ENCODE peak calls at places on chromosomes 2 and 18, in ten cellular contexts. W, I, X, A, Y, Z, D, N, L and V are unnamed samples.

GRCh38 chr2:7063789-7064188 is 146.6 kb downstream of the RNF144A start:
- DNase-seq in A (no peak), Z (no peak), Y (no peak), L (no peak), W (no peak), X (no peak), D (no peak), N (no peak), I (no peak), V (no peak)

GRCh38 chr2:25159947-25160346 is 8.4 kb downstream of the POMC start:
- DNase-seq in A (no peak), I (no peak), Z (no peak), D (no peak), W (peak; percentile 37), L (no peak), Y (peak; percentile 78), X (no peak), N (peak; percentile 69), V (no peak)

GRCh38 chr2:205695460-205695979 is 13.2 kb downstream of the NRP2 start:
- DNase-seq in W (no peak), L (no peak), Z (no peak), A (peak; percentile 60), N (no peak), D (no peak), Y (no peak), I (no peak), X (no peak), V (peak; percentile 82)

GRCh38 chr18:32093106-32093511 is 1.4 kb downstream of the RNF138 start:
- DNase-seq in X (peak; percentile 51), L (peak; percentile 61), D (peak; percentile 39), I (peak; percentile 50), N (no peak), W (peak; percentile 84), Y (peak; percentile 76), A (peak; percentile 77), Z (no peak), V (peak; percentile 88)

GRCh38 chr2:118371500-118371899 is 283.2 kb downstream of the INSIG2 start:
- DNase-seq in I (no peak), N (no peak), Y (peak; percentile 93), W (no peak), L (no peak), D (peak; percentile 14), X (peak; percentile 52), Z (peak; percentile 38), A (no peak), V (peak; percentile 32)

GRCh38 chr2:34003795-34004194 is 404.7 kb upstream of the FAM98A start:
- DNase-seq in N (no peak), W (no peak), L (no peak), D (no peak), X (no peak), Z (no peak), A (no peak), I (no peak), Y (no peak), V (no peak)

GRCh38 chr2:3636586-3637310 is 21.3 kb upstream of the ALLC start:
- DNase-seq in Y (no peak), N (no peak), I (no peak), A (peak; percentile 42), W (peak; percentile 28), X (no peak), D (no peak), L (no peak), Z (no peak), V (no peak)

GRCh38 chr2:158725496-158725895 is 69.6 kb upstream of the DAPL1 start:
- DNase-seq in N (no peak), A (no peak), L (no peak), D (no peak), Y (peak; percentile 15), X (no peak), Z (no peak), W (no peak), I (no peak), V (no peak)

GRCh38 chr2:37802899-37803379 is 122.1 kb upstream of the RMDN2 start:
- DNase-seq in A (no peak), Z (no peak), W (no peak), L (no peak), Y (no peak), D (no peak), N (no peak), I (no peak), X (no peak), V (peak; percentile 95)

GRCh38 chr2:157790780-157791179 is 85.3 kb downstream of the ACVR1 start:
- DNase-seq in Z (no peak), X (no peak), Y (no peak), N (no peak), W (no peak), D (no peak), L (no peak), I (no peak), A (no peak), V (no peak)

GRCh38 chr18:582465-582864 is 2.3 kb downstream of the CETN1 start:
- DNase-seq in L (no peak), I (no peak), D (no peak), W (no peak), N (no peak), Y (no peak), Z (no peak), X (no peak), A (no peak), V (no peak)

GRCh38 chr2:58146707-58147106 is 94.4 kb downstream of the FANCL start:
- DNase-seq in W (no peak), I (no peak), D (no peak), X (no peak), Z (no peak), N (peak; percentile 12), L (no peak), Y (no peak), A (no peak), V (peak; percentile 20)

GRCh38 chr2:193141-193552 is 70.7 kb downstream of the SH3YL1 start:
- DNase-seq in Y (no peak), L (no peak), A (no peak), Z (no peak), W (no peak), X (no peak), D (no peak), I (no peak), N (no peak), V (peak; percentile 56)

GRCh38 chr2:15770606-15771005 is 169.7 kb upstream of the MYCN start:
- DNase-seq in W (no peak), Y (no peak), I (no peak), Z (no peak), X (no peak), A (no peak), N (no peak), L (no peak), D (no peak), V (no peak)

GRCh38 chr2:68088950-68089349 is 26.1 kb upstream of the C1D start:
- DNase-seq in I (no peak), A (no peak), X (no peak), Y (no peak), L (no peak), W (no peak), Z (no peak), D (no peak), N (no peak), V (no peak)

GRCh38 chr2:226185613-226186211 is 613.9 kb downstream of the IRS1 start:
- DNase-seq in L (no peak), Y (no peak), Z (no peak), W (no peak), X (no peak), N (no peak), I (no peak), A (no peak), D (no peak), V (peak; percentile 96)

DNA sequence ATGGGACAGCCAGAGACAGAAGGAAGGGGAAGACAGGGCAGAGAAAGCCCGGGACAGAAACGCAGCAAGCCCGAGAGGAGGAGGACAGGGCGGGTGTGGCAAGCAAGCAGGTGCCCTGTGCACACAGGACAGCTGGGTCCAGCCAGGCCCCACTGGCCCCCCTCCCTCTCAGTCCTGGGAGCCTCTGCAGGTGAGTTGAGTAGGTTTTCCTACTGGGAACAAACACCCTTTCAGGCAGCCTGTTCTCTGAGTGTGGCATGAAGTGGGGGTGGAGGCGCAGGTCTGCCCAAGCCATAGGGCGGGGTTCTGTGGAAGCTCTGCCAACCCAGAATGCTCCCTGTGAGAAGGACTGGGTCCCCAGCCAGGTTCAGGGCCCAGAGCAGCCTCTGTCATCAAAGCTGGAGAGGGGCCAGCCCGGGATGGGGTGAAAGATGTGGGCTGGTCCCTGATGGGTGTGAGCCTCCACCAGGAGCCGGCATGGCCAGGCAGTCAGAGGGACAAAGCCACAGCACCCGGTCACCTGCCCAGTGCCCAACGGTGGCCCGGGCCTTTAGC is 129.4 kb downstream of the TFCP2L1 start:
- DNase-seq in I (no peak), D (no peak), L (peak; percentile 86), Y (no peak), N (no peak), Z (no peak), X (no peak), W (no peak), A (no peak), V (no peak)
- H3K4me3 ChIP-seq in I (no peak overlapping the region), D (no peak overlapping the region), L (no peak overlapping the region), Y (no peak overlapping the region), N (no peak overlapping the region), Z (no peak overlapping the region), X (no peak overlapping the region), W (no peak overlapping the region), A (no peak overlapping the region), V (no peak overlapping the region)

DNA sequence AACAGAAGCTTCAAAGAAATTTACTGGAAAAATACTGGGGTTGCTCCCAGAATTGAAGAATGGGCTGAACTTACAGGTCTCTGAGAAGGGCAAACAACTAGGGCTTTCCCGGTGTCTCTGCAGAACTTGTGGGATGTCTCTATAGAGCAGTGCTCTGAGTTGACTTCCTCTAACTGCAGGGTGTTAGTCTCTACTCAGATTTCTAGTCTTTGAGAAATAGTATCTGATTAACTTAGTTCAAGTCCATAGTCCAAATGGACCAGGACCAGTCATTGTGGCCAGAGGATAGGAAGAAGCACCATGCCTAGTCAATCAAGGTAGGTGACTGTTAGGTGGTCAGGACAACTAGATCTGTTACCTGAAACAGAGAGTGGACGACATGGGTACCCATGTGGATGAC is 45.8 kb downstream of the LIMS1 start:
- DNase-seq in D (no peak), Y (no peak), Z (no peak), W (no peak), I (no peak), N (no peak), L (no peak), A (no peak), X (no peak), V (no peak)
- H3K4me1 ChIP-seq in D (peaks cover 21% of the 10 kb centered on the region), Y (peaks cover 12% of the 10 kb centered on the region), Z (peaks cover 3% of the 10 kb centered on the region), W (peaks cover 3% of the 10 kb centered on the region), I (peaks cover 42% of the 10 kb centered on the region), N (no peaks in the 10 kb centered on the region), L (peaks cover 43% of the 10 kb centered on the region), A (no peaks in the 10 kb centered on the region), X (peaks cover 6% of the 10 kb centered on the region), V (peaks cover 46% of the 10 kb centered on the region)

GRCh38 chr2:241133436-241133820 is 15.8 kb downstream of the PASK start:
- DNase-seq in L (no peak), N (no peak), Y (no peak), X (no peak), I (no peak), Z (no peak), W (no peak), A (no peak), D (no peak), V (no peak)
- H3K4me3 ChIP-seq in L (no peak overlapping the region), N (no peak overlapping the region), Y (no peak overlapping the region), X (no peak overlapping the region), I (no peak overlapping the region), Z (no peak overlapping the region), W (no peak overlapping the region), A (no peak overlapping the region), D (no peak overlapping the region), V (no peak overlapping the region)

DNA sequence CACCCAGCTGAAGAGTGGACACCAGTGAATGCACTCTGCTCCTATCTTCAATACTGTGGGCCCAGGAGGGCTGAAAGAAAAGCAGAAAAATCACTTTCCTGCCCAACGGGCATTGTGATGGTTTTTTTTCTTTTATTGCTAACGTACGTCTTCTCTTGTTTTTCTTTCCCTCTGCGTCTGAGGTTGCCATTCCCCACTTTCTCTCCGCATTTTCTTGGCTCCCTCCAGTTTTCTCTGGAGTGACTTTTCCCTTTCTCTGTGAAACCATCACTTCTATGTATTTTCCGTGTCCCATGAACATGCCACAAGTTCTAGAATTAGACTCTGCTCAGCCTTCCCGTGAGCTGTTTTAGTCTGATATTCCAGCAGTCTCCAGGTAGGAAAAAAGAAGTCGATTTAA is 169.2 kb downstream of the BCL2 start:
- DNase-seq in N (no peak), L (no peak), D (no peak), X (no peak), Y (no peak), Z (no peak), W (no peak), A (no peak), I (no peak), V (no peak)
- H3K4me1 ChIP-seq in N (no peaks in the 10 kb centered on the region), L (peaks cover 17% of the 10 kb centered on the region), D (peaks cover 5% of the 10 kb centered on the region), X (peaks cover 9% of the 10 kb centered on the region), Y (peaks cover 10% of the 10 kb centered on the region), Z (no peaks in the 10 kb centered on the region), W (peaks cover 3% of the 10 kb centered on the region), A (no peaks in the 10 kb centered on the region), I (peaks cover 37% of the 10 kb centered on the region), V (peaks cover 36% of the 10 kb centered on the region)